ENCODE peak calls at places on chromosomes 7 and 10, in four cellular contexts. R is K562, X is GM12878, B is HepG2. H is an unnamed sample.

GRCh38 chr7:37176079-37176478 is 272.6 kb downstream of the ELMO1 start:
- DNase-seq in R (no peak), X (no peak), B (no peak), H (no peak)

GRCh38 chr7:69564454-69565417 is 33.5 kb upstream of the AUTS2 start:
- DNase-seq in R (no peak), X (peak), B (peak), H (peak)

GRCh38 chr10:101260764-101261341 is 31.6 kb upstream of the LBX1 start:
- DNase-seq in R (no peak), X (no peak), B (no peak), H (peak)

GRCh38 chr10:63866747-63867140 is 345.5 kb downstream of the REEP3 start:
- DNase-seq in R (no peak), X (no peak), B (peak), H (peak)

GRCh38 chr7:133828906-133829305 is 298.2 kb upstream of the LRGUK start:
- DNase-seq in R (no peak), X (no peak), B (no peak), H (no peak)

GRCh38 chr10:87841215-87841614 is 22.1 kb downstream of the KLLN start:
- DNase-seq in R (no peak), X (no peak), B (peak), H (no peak)

GRCh38 chr7:157432541-157432956 is 95.7 kb downstream of the DNAJB6 start:
- DNase-seq in R (peak), X (no peak), B (no peak), H (peak)

GRCh38 chr10:118911361-118911760 is 118.2 kb upstream of the NANOS1 start:
- DNase-seq in R (no peak), X (no peak), B (peak), H (no peak)

GRCh38 chr10:69345402-69345801 is 67.1 kb downstream of the HK1 start:
- DNase-seq in R (no peak), X (no peak), B (no peak), H (no peak)

GRCh38 chr10:43230909-43231522 is 35.8 kb downstream of the RASGEF1A start:
- DNase-seq in R (no peak), X (no peak), B (no peak), H (no peak)

GRCh38 chr7:106717997-106718871 is 57.3 kb upstream of the CCDC71L start:
- DNase-seq in R (peak), X (peak), B (peak), H (no peak)

GRCh38 chr10:17644485-17644964 is 574 bp downstream of the STAM start:
- DNase-seq in R (peak), X (no peak), B (no peak), H (peak)

GRCh38 chr10:30709229-30709628 is 79.7 kb upstream of the LYZL2 start:
- DNase-seq in R (no peak), X (no peak), B (no peak), H (no peak)

GRCh38 chr7:66047426-66047825 is 28.2 kb upstream of the ASL start:
- DNase-seq in R (no peak), X (no peak), B (no peak), H (no peak)

GRCh38 chr7:82760831-82761230 is 317.3 kb upstream of the CACNA2D1 start:
- DNase-seq in R (no peak), X (no peak), B (no peak), H (no peak)

GRCh38 chr7:135877799-135878198 is 99.4 kb downstream of the MTPN start:
- DNase-seq in R (no peak), X (peak), B (no peak), H (no peak)
- TF ChIP-seq SP1 in R (no peak), X (no peak), B (no peak), H (no peak)

GRCh38 chr10:123175389-123176387 is 21.5 kb downstream of the BUB3 start:
- DNase-seq in R (no peak), X (no peak), B (no peak), H (no peak)

GRCh38 chr10:123183724-123184123 is 29.5 kb downstream of the BUB3 start:
- DNase-seq in R (no peak), X (no peak), B (no peak), H (no peak)

GRCh38 chr10:123180101-123180500 is 25.9 kb downstream of the BUB3 start:
- DNase-seq in R (no peak), X (no peak), B (no peak), H (no peak)

DNA sequence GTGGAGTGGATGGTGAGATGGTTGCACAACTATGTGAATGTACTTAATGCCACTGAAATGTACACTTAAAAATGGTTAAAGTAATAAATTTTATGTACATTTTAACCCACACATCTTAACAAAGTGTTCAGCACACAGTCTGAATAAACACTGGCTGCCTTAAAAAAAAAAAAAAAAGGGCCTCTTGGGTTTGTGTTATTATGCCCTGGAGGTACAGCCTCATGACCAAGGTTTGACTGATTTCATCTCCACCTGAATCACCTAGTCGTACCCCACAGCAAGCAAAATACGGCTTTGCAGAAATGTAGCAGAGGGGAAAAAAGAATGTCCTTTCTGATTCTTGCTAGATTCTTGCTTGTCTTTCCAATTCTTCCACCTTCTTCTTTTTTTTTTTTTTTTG is 26.5 kb downstream of the BUB3 start:
- DNase-seq in R (no peak), X (no peak), B (no peak), H (no peak)
- TF ChIP-seq BHLHE40 in R (no peak), X (no peak), B (no peak), H (no peak)

DNA sequence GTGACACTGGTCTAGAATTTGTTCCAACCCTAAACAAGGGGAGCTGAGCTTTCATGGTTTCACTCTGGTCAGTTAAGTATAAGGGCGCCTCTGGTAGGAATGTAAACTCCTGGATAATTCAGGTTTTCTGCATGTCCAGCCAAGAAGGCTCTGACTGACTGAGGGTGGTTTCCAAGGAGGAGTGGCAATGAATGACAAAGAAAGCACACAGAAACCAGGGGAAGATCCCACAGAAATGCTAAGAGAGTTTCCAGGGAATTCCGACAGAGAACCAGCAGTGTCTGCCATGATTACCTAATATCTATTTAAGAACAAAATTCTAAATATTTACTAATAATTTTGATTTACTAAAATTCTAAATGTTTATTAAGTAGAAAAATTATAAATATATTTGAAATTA is 27.3 kb upstream of the NRG3 start:
- DNase-seq in R (no peak), X (no peak), B (no peak), H (no peak)
- TF ChIP-seq FOXM1 in R (no peak), X (no peak), B (no peak), H (no peak)

GRCh38 chr7:55343860-55344606 is 21.1 kb upstream of the LANCL2 start:
- DNase-seq in R (no peak), X (no peak), B (no peak), H (no peak)

GRCh38 chr7:55345292-55345691 is 19.8 kb upstream of the LANCL2 start:
- DNase-seq in R (no peak), X (no peak), B (no peak), H (no peak)

GRCh38 chr7:55342216-55342871 is 22.8 kb upstream of the LANCL2 start:
- DNase-seq in R (no peak), X (no peak), B (no peak), H (no peak)

GRCh38 chr7:55344840-55345239 is 20.3 kb upstream of the LANCL2 start:
- DNase-seq in R (no peak), X (no peak), B (no peak), H (no peak)

GRCh38 chr7:55343002-55343781 is 21.9 kb upstream of the LANCL2 start:
- DNase-seq in R (peak), X (no peak), B (no peak), H (no peak)
- TF ChIP-seq SP1 in R (no peak), X (no peak), B (no peak), H (no peak)

GRCh38 chr10:67110286-67110685 is 184.4 kb downstream of the LRRTM3 start:
- DNase-seq in R (no peak), X (no peak), B (no peak), H (peak)

DNA sequence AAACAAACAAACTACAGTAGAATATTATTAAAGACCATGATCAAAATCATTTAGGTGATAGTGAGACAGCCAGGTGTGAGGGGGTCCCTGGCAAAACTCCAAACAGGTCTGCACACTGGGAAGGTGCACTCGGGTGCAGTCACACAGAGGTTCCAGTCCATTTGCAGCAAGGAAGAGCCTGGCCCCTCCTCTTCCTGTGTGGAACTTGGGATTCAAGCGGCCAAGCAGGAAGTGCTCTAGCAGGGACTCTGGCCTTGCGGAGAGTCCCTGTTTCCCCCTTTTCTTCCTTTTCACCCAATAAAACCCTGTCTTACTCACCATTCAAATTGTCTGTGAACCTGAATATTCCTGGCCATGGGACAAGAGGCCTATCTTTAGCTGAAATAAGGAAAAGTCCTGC is 181.8 kb downstream of the LRRTM3 start:
- DNase-seq in R (no peak), X (no peak), B (no peak), H (no peak)
- TF ChIP-seq BHLHE40 in R (no peak), X (no peak), B (no peak), H (no peak)

GRCh38 chr7:117800406-117800805 is 72.8 kb downstream of the CTTNBP2 start:
- DNase-seq in R (no peak), X (no peak), B (no peak), H (no peak)
- TF ChIP-seq FOXM1 in R (no peak), X (no peak), B (no peak), H (no peak)

GRCh38 chr7:44416941-44417340 is 73.5 kb downstream of the NUDCD3 start:
- DNase-seq in R (no peak), X (no peak), B (no peak), H (no peak)
- TF ChIP-seq SP1 in R (no peak), X (no peak), B (no peak), H (no peak)

DNA sequence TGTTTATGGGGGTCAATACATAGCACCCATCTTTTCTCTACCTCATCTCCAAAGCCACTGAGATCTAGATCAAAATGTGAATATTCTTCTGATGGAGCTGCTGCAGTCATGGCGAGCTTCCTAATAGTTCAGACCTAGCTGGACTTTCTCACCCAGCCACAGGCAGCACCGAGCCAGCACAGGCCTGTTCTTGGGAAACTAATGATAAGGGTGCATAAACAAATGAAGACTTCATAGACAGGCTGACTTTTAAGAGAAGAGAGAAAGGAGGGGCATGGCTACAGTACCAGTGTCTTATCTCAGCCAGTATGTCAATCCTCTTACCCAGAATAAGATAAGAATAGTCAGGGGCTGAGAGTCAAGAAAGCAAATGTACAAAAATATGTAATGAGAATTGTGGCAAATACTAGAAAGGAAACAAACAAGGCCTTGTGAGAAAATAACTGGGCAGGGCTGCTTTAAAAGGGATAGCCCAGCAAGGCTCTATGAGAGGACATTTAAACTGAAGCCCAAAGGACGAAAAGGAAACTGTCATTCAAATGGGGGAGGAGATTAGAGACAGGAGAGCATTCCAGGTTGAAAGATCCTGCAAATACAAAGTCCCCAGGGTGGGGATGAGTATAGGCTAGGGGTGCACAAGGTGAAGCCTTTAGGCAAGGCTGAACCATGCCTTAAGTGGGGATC is 21.8 kb upstream of the CDK14 start:
- DNase-seq in R (no peak), X (no peak), B (no peak), H (no peak)
- TF ChIP-seq BHLHE40 in R (no peak), X (no peak), B (no peak), H (no peak)